ENCODE peak calls at places on chromosome 21, in ten cellular contexts. O is GM12865, W is A549, S is foreskin fibroblast, G is psoas muscle, R is bronchial epithelial cell, U is mucosa of descending colon, M is GM12864, A is HFF-Myc, I is IMR-90. J is an unnamed sample.

GRCh38 chr21:15667824-15668223 is 62.0 kb upstream of the USP25 start:
- DNase-seq in S (peak; percentile 24), I (no peak), W (no peak), U (no peak), O (no peak), M (no peak), A (no peak), R (no peak), G (no peak), J (no peak)

GRCh38 chr21:29005696-29006095 is 13.0 kb upstream of the LTN1 start:
- DNase-seq in G (no peak), W (no peak), I (peak; percentile 26), R (no peak), U (no peak), M (no peak), A (no peak), O (no peak), S (peak; percentile 28), J (no peak)

GRCh38 chr21:37870229-37870628 is 46.0 kb downstream of the KCNJ6 start:
- DNase-seq in I (no peak), S (no peak), G (no peak), M (no peak), A (no peak), W (no peak), O (no peak), U (no peak), R (no peak), J (no peak)

GRCh38 chr21:26087223-26087918 is 83.2 kb downstream of the APP start:
- DNase-seq in R (no peak), M (no peak), G (no peak), U (no peak), W (no peak), A (no peak), O (no peak), I (no peak), S (no peak), J (no peak)

GRCh38 chr21:26027696-26028095 is 142.9 kb downstream of the APP start:
- DNase-seq in U (no peak), G (no peak), A (no peak), I (peak; percentile 16), W (no peak), M (no peak), S (no peak), R (peak; percentile 18), O (no peak), J (no peak)

GRCh38 chr21:27423073-27423472 is 456.2 kb upstream of the ADAMTS5 start:
- DNase-seq in I (peak; percentile 95), R (peak; percentile 36), W (no peak), M (no peak), A (peak; percentile 52), G (peak; percentile 61), S (peak; percentile 98), O (no peak), U (no peak), J (peak; percentile 25)

GRCh38 chr21:28253378-28253777 is 739.3 kb downstream of the LTN1 start:
- DNase-seq in I (peak; percentile 62), S (peak; percentile 83), A (no peak), U (no peak), O (no peak), M (no peak), G (no peak), R (peak; percentile 82), W (no peak), J (peak; percentile 54)

GRCh38 chr21:33047231-33047630 is 21.5 kb downstream of the OLIG2 start:
- DNase-seq in S (peak; percentile 51), G (no peak), O (no peak), M (no peak), U (no peak), A (no peak), R (peak; percentile 50), I (peak; percentile 72), W (no peak), J (no peak)

GRCh38 chr21:26756491-26757159 is 88.6 kb downstream of the ADAMTS1 start:
- DNase-seq in G (no peak), A (no peak), R (no peak), O (no peak), W (no peak), S (peak; percentile 31), M (no peak), I (peak; percentile 55), U (no peak), J (peak; percentile 96)

GRCh38 chr21:29125199-29125598 is 5.2 kb upstream of the MAP3K7CL start:
- DNase-seq in S (no peak), R (no peak), M (peak; percentile 67), G (no peak), U (no peak), A (no peak), I (no peak), W (no peak), O (peak; percentile 81), J (no peak)

GRCh38 chr21:21156919-21157318 is 158.7 kb downstream of the NCAM2 start:
- DNase-seq in I (peak; percentile 51), M (no peak), R (no peak), A (no peak), G (no peak), U (no peak), O (no peak), S (peak; percentile 18), W (no peak), J (no peak)

GRCh38 chr21:28900481-28900880 is 92.2 kb downstream of the LTN1 start:
- DNase-seq in S (no peak), G (no peak), W (no peak), A (no peak), M (no peak), O (no peak), U (no peak), R (no peak), I (no peak), J (no peak)

GRCh38 chr21:16535100-16535418 is 805.3 kb downstream of the USP25 start:
- DNase-seq in A (peak; percentile 55), S (peak; percentile 87), I (peak; percentile 55), R (peak; percentile 83), U (no peak), G (peak; percentile 86), M (no peak), W (no peak), O (no peak), J (peak; percentile 57)

GRCh38 chr21:15893902-15894301 is 164.1 kb downstream of the USP25 start:
- DNase-seq in W (no peak), M (no peak), I (no peak), S (no peak), O (no peak), R (no peak), U (no peak), G (no peak), A (no peak), J (no peak)

GRCh38 chr21:34129039-34129891 is 55.9 kb downstream of the MRPS6 start:
- DNase-seq in G (peak; percentile 55), M (no peak), R (peak; percentile 63), S (peak; percentile 91), W (no peak), I (peak; percentile 92), A (peak; percentile 90), O (no peak), U (no peak), J (peak; percentile 22)
- TF ChIP-seq CTCF in G (peak; percentile 39), M (no peak), R (peak; percentile 44), S (peak; percentile 68), W (no peak), I (peak; percentile 63), A (peak; percentile 59), O (no peak), U (no peak), J (peak; percentile 45)

DNA sequence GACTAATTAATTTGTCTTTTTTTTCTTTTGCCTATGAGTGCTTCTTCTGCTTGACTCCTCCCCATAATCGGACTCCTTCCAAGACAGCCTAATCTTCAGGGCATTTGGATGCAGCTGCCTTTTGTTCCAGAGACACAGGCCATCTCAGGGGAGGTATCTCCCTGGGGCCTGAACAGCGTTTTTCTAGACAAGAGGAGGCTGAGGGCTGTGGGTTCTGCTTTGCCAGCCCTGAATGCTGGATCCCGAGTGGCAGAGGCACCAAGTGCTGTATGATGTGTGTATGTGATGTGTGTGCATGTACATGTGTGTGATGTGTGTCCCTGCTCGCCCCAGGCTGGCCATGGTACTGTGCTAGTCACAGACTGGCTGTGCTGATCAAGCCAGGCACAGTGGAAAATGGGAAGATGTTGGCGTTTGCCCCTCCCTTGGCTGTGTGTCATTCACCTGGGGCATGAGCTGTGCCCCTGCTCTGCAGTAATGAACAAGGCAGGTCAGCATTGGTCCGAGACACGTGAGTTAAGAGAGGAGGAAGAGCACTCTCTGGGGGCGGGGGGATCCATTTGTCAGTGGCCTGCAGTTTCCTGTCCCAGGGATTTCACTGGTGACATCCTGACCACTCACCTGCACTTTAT is 77.2 kb downstream of the ADARB1 start:
- DNase-seq in M (no peak), G (no peak), S (peak; percentile 41), I (no peak), R (no peak), W (no peak), U (no peak), O (no peak), A (no peak), J (no peak)
- H3K4me3 ChIP-seq in M (no peak overlapping the region), G (no peak overlapping the region), S (no peak overlapping the region), I (no peak overlapping the region), R (no peak overlapping the region), W (no peak overlapping the region), U (no peak overlapping the region), O (no peak overlapping the region), A (no peak overlapping the region), J (no peak overlapping the region)

GRCh38 chr21:14617836-14618235 is 71.7 kb upstream of the SAMSN1 start:
- DNase-seq in W (no peak), O (no peak), M (no peak), A (no peak), S (no peak), I (no peak), U (no peak), R (no peak), G (no peak), J (no peak)
- TF ChIP-seq CTCF in W (no peak), O (no peak), M (no peak), A (no peak), S (no peak), I (no peak), U (no peak), R (no peak), G (no peak), J (no peak)

GRCh38 chr21:43917515-43918384 is 52.7 kb downstream of the AGPAT3 start:
- DNase-seq in O (peak; percentile 72), U (peak; percentile 49), A (no peak), W (no peak), R (no peak), I (no peak), G (no peak), S (no peak), M (no peak), J (no peak)

GRCh38 chr21:43918385-43918947 is 53.4 kb downstream of the AGPAT3 start:
- DNase-seq in A (no peak), G (no peak), R (no peak), W (no peak), I (no peak), U (peak; percentile 12), O (no peak), S (no peak), M (no peak), J (no peak)

GRCh38 chr21:43919283-43919682 is 54.3 kb downstream of the AGPAT3 start:
- DNase-seq in I (no peak), U (no peak), G (no peak), A (no peak), M (no peak), W (no peak), O (no peak), R (no peak), S (no peak), J (no peak)

GRCh38 chr21:43916076-43916475 is 51.1 kb downstream of the AGPAT3 start:
- DNase-seq in S (no peak), A (no peak), I (no peak), W (no peak), U (no peak), M (no peak), O (no peak), G (no peak), R (no peak), J (no peak)

GRCh38 chr21:43916691-43917514 is 51.9 kb downstream of the AGPAT3 start:
- DNase-seq in W (no peak), O (peak; percentile 85), G (no peak), U (peak; percentile 41), M (peak; percentile 51), I (peak; percentile 21), S (peak; percentile 17), R (no peak), A (no peak), J (no peak)
- H3K4me3 ChIP-seq in W (no peak overlapping the region), O (peak overlapping the region; percentile 71), G (peak overlapping the region; percentile 50), U (no peak overlapping the region), M (peak overlapping the region; percentile 68), I (peak overlapping the region; percentile 13), S (peak overlapping the region; percentile 41), R (no peak overlapping the region), A (peak overlapping the region; percentile 15), J (peak overlapping the region; percentile 54)